ENCODE peak calls at places on chromosomes 12 and 14, in four cellular contexts. F, J, Z and N are unnamed samples.

GRCh38 chr12:25195056-25195971 is at the start of the genes DNAI7 and ETFRF1:
- DNase-seq in F (peak), J (peak), Z (peak), N (peak)

GRCh38 chr14:76811561-76811960 is 1.1 kb downstream of the ANGEL1 start:
- DNase-seq in F (no peak), J (no peak), Z (no peak), N (no peak)

GRCh38 chr12:12684375-12685106 is 11.4 kb downstream of the GPR19 start:
- DNase-seq in F (peak), J (peak), Z (peak), N (peak)

GRCh38 chr14:81464253-81465001 is 64.3 kb upstream of the STON2 start:
- DNase-seq in F (peak), J (peak), Z (peak), N (peak)

GRCh38 chr12:131111446-131111845 is 157.7 kb downstream of the ADGRD1 start:
- DNase-seq in F (no peak), J (no peak), Z (no peak), N (no peak)

GRCh38 chr12:122061253-122061652 is 17.3 kb upstream of the MLXIP start:
- DNase-seq in F (no peak), J (no peak), Z (no peak), N (no peak)

GRCh38 chr12:26028953-26029740 is 70.7 kb downstream of the RASSF8 start:
- DNase-seq in F (peak), J (peak), Z (no peak), N (peak)

GRCh38 chr12:93419388-93420034 is 22.2 kb downstream of the UBE2N start:
- DNase-seq in F (peak), J (peak), Z (no peak), N (peak)

GRCh38 chr12:123223241-123223668 is 9.7 kb downstream of the MPHOSPH9 start:
- DNase-seq in F (no peak), J (no peak), Z (no peak), N (no peak)

GRCh38 chr12:56884421-56884820 is 49.8 kb downstream of the SDR9C7 start:
- DNase-seq in F (no peak), J (no peak), Z (no peak), N (no peak)

GRCh38 chr14:53890611-53891091 is 66.0 kb downstream of the BMP4 start:
- DNase-seq in F (no peak), J (no peak), Z (peak), N (peak)

GRCh38 chr12:124673881-124674617 is 106.6 kb upstream of the NCOR2 start:
- DNase-seq in F (no peak), J (peak), Z (no peak), N (no peak)
- TF ChIP-seq FOXJ3 in F (no peak), J (peak), Z (no peak), N (no peak)

DNA sequence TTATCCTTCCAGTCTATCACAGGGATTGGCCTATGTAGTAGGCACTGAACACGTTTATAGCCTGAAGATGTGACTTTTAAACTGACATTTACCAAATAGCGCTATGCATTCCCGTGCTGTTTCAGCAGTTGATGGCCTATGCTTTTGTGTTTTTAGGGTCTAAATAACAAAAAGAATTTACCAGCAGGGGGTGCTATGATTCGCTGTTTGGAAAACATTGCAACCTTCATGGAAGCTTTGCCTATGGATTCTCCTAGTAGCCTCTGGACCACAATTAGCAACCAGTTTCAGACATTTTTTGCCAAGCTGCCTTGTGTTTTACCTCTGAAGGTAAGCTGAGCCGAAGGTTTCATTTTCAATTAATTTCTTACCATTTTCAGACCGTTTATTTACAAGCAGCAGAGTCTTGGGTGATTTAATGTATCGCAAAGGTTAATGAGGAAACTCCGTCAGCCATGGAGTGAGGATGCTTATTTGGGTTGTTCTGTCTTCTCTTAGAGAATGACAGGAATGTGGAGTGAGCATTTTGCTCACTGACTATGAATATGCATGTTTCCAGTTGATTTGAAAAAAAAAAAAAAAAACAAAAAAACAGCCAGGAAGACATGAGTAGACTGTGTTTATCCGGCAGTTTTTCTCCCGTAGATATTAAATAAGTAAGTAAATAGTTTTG is 133.1 kb downstream of the PRIMA1 start:
- DNase-seq in F (peak), J (peak), Z (peak), N (peak)
- TF ChIP-seq FOXJ3 in F (no peak), J (no peak), Z (no peak), N (no peak)

DNA sequence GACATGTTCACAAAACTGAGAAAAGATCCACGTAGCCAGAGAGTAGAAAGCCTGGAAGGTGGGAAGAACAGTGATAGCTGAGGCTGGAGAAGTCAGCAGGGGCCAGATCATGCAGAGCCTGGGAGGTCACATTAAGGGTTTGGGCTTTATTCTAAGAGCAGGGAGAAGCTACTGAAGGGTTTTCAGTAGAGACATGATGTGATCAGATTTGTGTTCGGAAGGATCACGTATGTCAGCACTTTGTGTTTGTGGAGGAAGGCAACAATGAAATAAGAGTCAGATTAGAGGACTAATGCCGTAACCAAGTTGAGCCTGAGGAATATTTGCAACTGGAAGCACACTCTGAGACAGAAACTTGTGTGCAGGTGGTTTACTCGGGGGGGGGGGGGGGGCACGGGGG is 4.2 kb upstream of the PCK2 start:
- DNase-seq in F (no peak), J (no peak), Z (no peak), N (no peak)
- TF ChIP-seq FOXJ3 in F (no peak), J (no peak), Z (no peak), N (no peak)

DNA sequence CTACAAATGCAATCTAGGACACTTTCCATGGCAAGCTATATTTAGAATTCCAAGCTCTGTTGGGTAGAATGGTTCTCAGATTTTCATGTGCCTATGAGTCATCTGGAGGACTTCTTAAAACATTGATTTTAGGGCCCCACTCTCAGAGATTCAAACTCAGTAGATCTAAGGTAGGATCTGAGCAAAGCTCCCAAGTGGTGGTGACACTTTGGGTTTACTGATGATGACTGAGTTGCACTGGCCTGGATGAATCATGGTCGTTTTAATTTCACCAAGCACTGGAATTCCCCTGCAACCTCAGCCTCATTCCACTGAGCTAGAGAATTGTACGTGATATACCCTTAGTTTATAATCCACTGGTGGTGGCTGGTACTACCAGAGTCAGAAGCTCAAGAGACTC is 86.5 kb downstream of the PPM1H start:
- DNase-seq in F (no peak), J (no peak), Z (no peak), N (no peak)
- TF ChIP-seq FOXJ3 in F (no peak), J (no peak), Z (no peak), N (no peak)

DNA sequence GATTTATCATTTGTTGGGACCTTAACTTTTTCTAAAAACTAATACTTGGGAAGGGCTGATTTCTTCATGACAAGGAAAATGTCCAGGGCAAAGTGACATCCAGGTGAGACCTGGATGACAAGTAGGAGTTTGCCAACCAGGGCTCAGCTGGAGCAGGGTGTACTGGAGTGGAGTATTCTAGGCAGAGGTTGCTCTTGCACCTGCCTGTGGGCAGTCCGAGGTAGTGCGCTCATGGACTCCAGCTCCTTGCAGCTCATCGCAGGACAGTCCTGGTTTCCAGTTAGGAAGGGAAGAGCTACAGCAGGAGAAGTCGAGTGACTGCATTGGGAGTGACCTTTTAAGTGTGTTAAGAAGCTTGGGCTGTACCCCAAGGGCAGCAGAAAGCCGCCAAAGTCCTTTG is 175.9 kb downstream of the PELI2 start:
- DNase-seq in F (no peak), J (no peak), Z (peak), N (no peak)
- TF ChIP-seq FOXJ3 in F (no peak), J (no peak), Z (no peak), N (no peak)

DNA sequence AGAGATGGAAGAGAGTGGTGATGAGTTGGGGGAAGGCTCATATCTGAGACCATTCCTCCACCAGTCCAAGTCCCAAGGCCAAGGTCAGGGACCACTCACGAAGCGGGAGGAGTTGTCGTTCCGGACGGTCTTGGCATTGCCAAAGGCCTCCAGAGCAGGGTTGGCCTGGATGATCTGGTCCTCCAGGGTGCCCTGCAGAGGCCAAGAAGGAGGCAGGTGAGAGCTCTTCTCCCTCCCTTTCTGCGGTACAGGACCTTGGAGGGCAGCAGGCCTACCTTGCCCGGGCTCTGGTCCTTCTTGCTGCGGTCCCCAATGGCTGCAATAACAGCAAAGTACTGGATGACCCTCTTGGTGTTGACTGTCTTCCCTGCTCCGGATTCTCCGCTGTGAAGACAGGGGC is 4.0 kb downstream of the MYH7 start:
- DNase-seq in F (no peak), J (no peak), Z (no peak), N (no peak)
- TF ChIP-seq FOXJ3 in F (no peak), J (no peak), Z (no peak), N (no peak)